ENCODE peak calls at places on chromosomes 2 and 18, in nine cellular contexts. U, P, N, C, H, J, Z, Y and R are unnamed samples.

GRCh38 chr2:108998911-108999310 is 9.9 kb upstream of the EDAR start:
- DNase-seq in N (no peak), P (no peak), J (no peak), H (no peak), U (no peak), C (no peak), Z (no peak), Y (no peak), R (no peak)

GRCh38 chr18:13500891-13501887 is 225.2 kb downstream of the FAM210A start:
- DNase-seq in C (no peak), Y (no peak), U (no peak), J (peak), H (no peak), N (peak), Z (peak), P (no peak), R (no peak)

GRCh38 chr2:66683599-66683998 is 248.7 kb downstream of the MEIS1 start:
- DNase-seq in J (no peak), U (no peak), N (no peak), H (no peak), Y (no peak), C (no peak), Z (no peak), P (no peak), R (no peak)

GRCh38 chr2:74876081-74876886 is 42.4 kb downstream of the HK2 start:
- DNase-seq in Y (peak), N (peak), Z (no peak), U (no peak), H (peak), P (no peak), J (no peak), C (peak), R (no peak)

GRCh38 chr2:232876071-232876977 is 6.3 kb downstream of the SNORC start:
- DNase-seq in U (no peak), Z (peak), J (peak), H (peak), C (peak), N (peak), P (no peak), Y (peak), R (no peak)

GRCh38 chr2:215364157-215365155 is 52.6 kb downstream of the ATIC start:
- DNase-seq in H (no peak), C (no peak), N (no peak), P (no peak), J (no peak), Z (no peak), Y (no peak), U (no peak), R (no peak)

GRCh38 chr2:240021488-240022104 is 3.5 kb downstream of the NDUFA10 start:
- DNase-seq in Z (peak), P (peak), C (peak), N (peak), J (peak), Y (peak), H (peak), U (no peak), R (peak)

GRCh38 chr2:43276962-43277383 is 50.6 kb upstream of the ZFP36L2 start:
- DNase-seq in U (no peak), C (no peak), Y (no peak), N (no peak), J (no peak), H (no peak), P (no peak), Z (no peak), R (no peak)

GRCh38 chr2:197994751-197995150 is 190.4 kb downstream of the PLCL1 start:
- DNase-seq in U (no peak), C (no peak), P (no peak), N (no peak), Z (no peak), H (no peak), Y (no peak), J (no peak), R (no peak)

GRCh38 chr2:22907330-22907729 is 477.6 kb upstream of the KLHL29 start:
- DNase-seq in C (no peak), J (no peak), Y (no peak), P (no peak), U (no peak), Z (peak), H (no peak), N (no peak), R (no peak)

DNA sequence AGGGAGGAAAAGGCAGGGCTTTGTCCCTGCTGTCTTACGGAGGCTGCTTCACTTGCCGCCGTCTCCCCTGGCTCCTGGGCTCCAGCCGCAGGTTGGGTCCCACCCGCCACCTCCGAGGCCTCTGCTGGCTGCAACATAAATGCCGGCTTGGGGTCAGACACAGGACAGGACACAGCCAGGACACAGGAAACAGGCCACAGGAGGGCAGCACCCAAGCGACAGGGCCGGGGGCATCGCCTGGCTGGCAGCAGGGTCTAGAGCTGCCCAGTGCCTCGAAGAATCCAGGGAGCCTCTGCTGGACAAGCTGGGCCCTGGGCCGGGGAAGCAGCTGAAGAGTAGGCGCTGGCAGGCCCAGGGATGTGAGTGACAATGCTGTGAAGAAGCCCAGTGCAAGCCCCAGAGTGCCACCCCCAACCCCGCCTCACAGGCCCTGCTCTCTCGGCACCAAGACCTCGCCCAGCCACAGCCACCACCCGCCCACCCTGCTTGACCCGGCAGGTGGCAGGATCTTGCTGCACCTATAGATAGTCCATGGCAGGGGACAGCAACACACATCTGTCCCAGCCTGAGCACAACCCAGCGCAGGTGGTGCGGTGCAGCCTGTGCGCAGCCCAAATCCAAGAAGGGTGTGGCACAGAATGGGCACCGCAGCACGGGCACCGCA is 55.7 kb downstream of the BIN1 start:
- DNase-seq in J (peak), Y (no peak), P (no peak), H (peak), Z (peak), U (peak), N (no peak), C (no peak), R (no peak)
- TF ChIP-seq CTCF in J (no peak), Y (no peak), P (no peak), H (no peak), Z (no peak), U (no peak), N (peak), C (no peak), R (no peak)

GRCh38 chr2:227748079-227748478 is 2.4 kb downstream of the SCYGR8 start:
- DNase-seq in J (no peak), U (no peak), P (peak), Y (no peak), C (no peak), H (no peak), N (peak), Z (no peak), R (no peak)
- TF ChIP-seq CTCF in J (no peak), U (no peak), P (peak), Y (no peak), C (peak), H (no peak), N (peak), Z (no peak), R (peak)

GRCh38 chr2:144356402-144356801 is 163.5 kb downstream of the ZEB2 start:
- DNase-seq in J (no peak), U (no peak), C (no peak), P (no peak), N (no peak), Y (no peak), H (no peak), Z (no peak), R (no peak)
- TF ChIP-seq CTCF in J (no peak), U (no peak), C (no peak), P (no peak), N (no peak), Y (no peak), H (no peak), Z (no peak), R (no peak)

DNA sequence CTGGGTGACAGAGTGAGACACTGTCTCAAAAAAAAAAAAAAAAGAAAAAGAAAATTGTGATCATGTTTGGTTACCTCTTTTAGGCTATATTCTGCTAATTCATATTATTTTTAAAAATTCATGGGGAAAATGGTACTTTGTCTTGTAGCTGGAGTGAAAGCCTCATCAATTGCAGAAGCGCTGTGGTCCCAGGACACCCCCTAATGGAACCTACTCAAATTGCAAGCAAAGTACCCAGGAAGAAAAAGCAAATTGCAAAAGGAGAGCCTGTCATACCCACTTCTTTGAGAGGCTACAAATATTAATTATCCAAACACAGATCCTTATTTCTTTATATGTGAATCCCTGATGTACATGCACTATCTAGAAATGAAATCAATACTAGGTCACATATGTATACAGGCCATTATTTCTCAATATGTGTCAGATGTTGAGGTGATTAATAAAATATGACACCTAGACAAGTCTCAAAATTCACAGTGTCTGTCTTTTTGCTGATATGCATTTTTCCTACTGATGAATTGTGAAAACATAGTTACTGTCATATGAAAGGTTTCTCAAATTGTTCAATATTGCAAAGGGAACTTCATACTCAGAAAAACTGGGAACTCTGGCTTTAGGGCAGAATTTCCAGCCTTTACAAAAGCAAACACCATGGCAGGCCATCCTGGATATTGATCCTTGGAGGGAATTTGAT is 12.6 kb downstream of the CRACDL start:
- DNase-seq in H (no peak), J (no peak), Z (no peak), P (no peak), Y (no peak), N (no peak), U (no peak), C (no peak), R (no peak)
- TF ChIP-seq CTCF in H (no peak), J (no peak), Z (no peak), P (peak), Y (no peak), N (peak), U (no peak), C (peak), R (no peak)